ENCODE peak calls at places on chromosomes 6 and 20, in eight cellular contexts. One of them, this sample, is unnamed.

GRCh38 chr6:56062856-56063255 is 184.5 kb downstream of the COL21A1 start:
- DNase-seq in HTR-8/SVneo: no peak
- DNase-seq in uterus: no peak
- DNase-seq in nephron progenitor cell: no peak
- DNase-seq in A172: no peak
- DNase-seq in stimulated activated CD4-positive, alpha-beta T cell treated with anti-CD3 and anti-CD28 coated beads, TNF-alpha, amount 100 ng/mL, for 1 hour: no peak
- DNase-seq in GM23248: no peak
- DNase-seq in activated T-cell treated with anti-CD3 and anti-CD28 coated beads, Interleukin-2, amount 50 U/mL, for 72 hours: no peak
- DNase-seq in this sample: no peak

GRCh38 chr20:20712004-20712473 is 405 bp downstream of the RALGAPA2 start:
- DNase-seq in stimulated activated CD4-positive, alpha-beta T cell treated with anti-CD3 and anti-CD28 coated beads, TNF-alpha, amount 100 ng/mL, for 1 hour: no peak
- DNase-seq in nephron progenitor cell: no peak
- DNase-seq in uterus: no peak
- DNase-seq in GM23248: peak
- DNase-seq in A172: no peak
- DNase-seq in activated T-cell treated with anti-CD3 and anti-CD28 coated beads, Interleukin-2, amount 50 U/mL, for 72 hours: peak
- DNase-seq in HTR-8/SVneo: peak
- DNase-seq in this sample: peak

GRCh38 chr6:41021832-41022231 is 17.2 kb downstream of the UNC5CL start:
- DNase-seq in uterus: no peak
- DNase-seq in HTR-8/SVneo: no peak
- DNase-seq in activated T-cell treated with anti-CD3 and anti-CD28 coated beads, Interleukin-2, amount 50 U/mL, for 72 hours: no peak
- DNase-seq in GM23248: peak
- DNase-seq in nephron progenitor cell: no peak
- DNase-seq in stimulated activated CD4-positive, alpha-beta T cell treated with anti-CD3 and anti-CD28 coated beads, TNF-alpha, amount 100 ng/mL, for 1 hour: no peak
- DNase-seq in A172: peak
- DNase-seq in this sample: no peak

GRCh38 chr20:17357238-17357637 is 130.4 kb downstream of the PCSK2 start:
- DNase-seq in uterus: no peak
- DNase-seq in stimulated activated CD4-positive, alpha-beta T cell treated with anti-CD3 and anti-CD28 coated beads, TNF-alpha, amount 100 ng/mL, for 1 hour: no peak
- DNase-seq in HTR-8/SVneo: no peak
- DNase-seq in nephron progenitor cell: no peak
- DNase-seq in A172: no peak
- DNase-seq in activated T-cell treated with anti-CD3 and anti-CD28 coated beads, Interleukin-2, amount 50 U/mL, for 72 hours: no peak
- DNase-seq in GM23248: no peak
- DNase-seq in this sample: no peak

GRCh38 chr20:8019178-8019997 is at the start of gene TMX4:
- DNase-seq in GM23248: peak
- DNase-seq in nephron progenitor cell: peak
- DNase-seq in activated T-cell treated with anti-CD3 and anti-CD28 coated beads, Interleukin-2, amount 50 U/mL, for 72 hours: peak
- DNase-seq in stimulated activated CD4-positive, alpha-beta T cell treated with anti-CD3 and anti-CD28 coated beads, TNF-alpha, amount 100 ng/mL, for 1 hour: peak
- DNase-seq in A172: peak
- DNase-seq in uterus: peak
- DNase-seq in HTR-8/SVneo: peak
- DNase-seq in this sample: peak

GRCh38 chr6:15352229-15352628 is 106.4 kb downstream of the JARID2 start:
- DNase-seq in nephron progenitor cell: no peak
- DNase-seq in A172: no peak
- DNase-seq in HTR-8/SVneo: no peak
- DNase-seq in GM23248: peak
- DNase-seq in uterus: no peak
- DNase-seq in activated T-cell treated with anti-CD3 and anti-CD28 coated beads, Interleukin-2, amount 50 U/mL, for 72 hours: no peak
- DNase-seq in stimulated activated CD4-positive, alpha-beta T cell treated with anti-CD3 and anti-CD28 coated beads, TNF-alpha, amount 100 ng/mL, for 1 hour: no peak
- DNase-seq in this sample: no peak

GRCh38 chr6:78561015-78561414 is 306.3 kb upstream of the IRAK1BP1 start:
- DNase-seq in HTR-8/SVneo: no peak
- DNase-seq in stimulated activated CD4-positive, alpha-beta T cell treated with anti-CD3 and anti-CD28 coated beads, TNF-alpha, amount 100 ng/mL, for 1 hour: no peak
- DNase-seq in uterus: no peak
- DNase-seq in A172: no peak
- DNase-seq in nephron progenitor cell: no peak
- DNase-seq in activated T-cell treated with anti-CD3 and anti-CD28 coated beads, Interleukin-2, amount 50 U/mL, for 72 hours: no peak
- DNase-seq in GM23248: no peak
- DNase-seq in this sample: no peak

GRCh38 chr20:46755483-46756417 is 46.3 kb downstream of the SLC2A10 start:
- DNase-seq in uterus: no peak
- DNase-seq in nephron progenitor cell: no peak
- DNase-seq in stimulated activated CD4-positive, alpha-beta T cell treated with anti-CD3 and anti-CD28 coated beads, TNF-alpha, amount 100 ng/mL, for 1 hour: no peak
- DNase-seq in A172: no peak
- DNase-seq in activated T-cell treated with anti-CD3 and anti-CD28 coated beads, Interleukin-2, amount 50 U/mL, for 72 hours: no peak
- DNase-seq in HTR-8/SVneo: no peak
- DNase-seq in GM23248: no peak
- DNase-seq in this sample: no peak

GRCh38 chr6:153787341-153787606 is 251.8 kb upstream of the OPRM1 start:
- DNase-seq in nephron progenitor cell: no peak
- DNase-seq in A172: no peak
- DNase-seq in uterus: no peak
- DNase-seq in stimulated activated CD4-positive, alpha-beta T cell treated with anti-CD3 and anti-CD28 coated beads, TNF-alpha, amount 100 ng/mL, for 1 hour: no peak
- DNase-seq in activated T-cell treated with anti-CD3 and anti-CD28 coated beads, Interleukin-2, amount 50 U/mL, for 72 hours: no peak
- DNase-seq in GM23248: no peak
- DNase-seq in HTR-8/SVneo: no peak
- DNase-seq in this sample: no peak

GRCh38 chr20:8082999-8083398 is 49.1 kb upstream of the PLCB1 start:
- DNase-seq in GM23248: peak
- DNase-seq in activated T-cell treated with anti-CD3 and anti-CD28 coated beads, Interleukin-2, amount 50 U/mL, for 72 hours: no peak
- DNase-seq in HTR-8/SVneo: no peak
- DNase-seq in nephron progenitor cell: no peak
- DNase-seq in uterus: peak
- DNase-seq in A172: no peak
- DNase-seq in stimulated activated CD4-positive, alpha-beta T cell treated with anti-CD3 and anti-CD28 coated beads, TNF-alpha, amount 100 ng/mL, for 1 hour: no peak
- DNase-seq in this sample: no peak

GRCh38 chr20:63873477-63873971 is 8.5 kb downstream of the TPD52L2 start:
- DNase-seq in activated T-cell treated with anti-CD3 and anti-CD28 coated beads, Interleukin-2, amount 50 U/mL, for 72 hours: peak
- DNase-seq in nephron progenitor cell: no peak
- DNase-seq in uterus: no peak
- DNase-seq in GM23248: peak
- DNase-seq in A172: peak
- DNase-seq in stimulated activated CD4-positive, alpha-beta T cell treated with anti-CD3 and anti-CD28 coated beads, TNF-alpha, amount 100 ng/mL, for 1 hour: no peak
- DNase-seq in HTR-8/SVneo: no peak
- DNase-seq in this sample: no peak

GRCh38 chr6:52640916-52641315 is 30.0 kb upstream of the TMEM14A start:
- DNase-seq in stimulated activated CD4-positive, alpha-beta T cell treated with anti-CD3 and anti-CD28 coated beads, TNF-alpha, amount 100 ng/mL, for 1 hour: no peak
- DNase-seq in nephron progenitor cell: no peak
- DNase-seq in A172: no peak
- DNase-seq in activated T-cell treated with anti-CD3 and anti-CD28 coated beads, Interleukin-2, amount 50 U/mL, for 72 hours: no peak
- DNase-seq in GM23248: no peak
- DNase-seq in uterus: no peak
- DNase-seq in HTR-8/SVneo: no peak
- DNase-seq in this sample: no peak

GRCh38 chr6:158707826-158708225 is 58.0 kb downstream of the SYTL3 start:
- DNase-seq in GM23248: no peak
- DNase-seq in stimulated activated CD4-positive, alpha-beta T cell treated with anti-CD3 and anti-CD28 coated beads, TNF-alpha, amount 100 ng/mL, for 1 hour: no peak
- DNase-seq in nephron progenitor cell: no peak
- DNase-seq in A172: peak
- DNase-seq in activated T-cell treated with anti-CD3 and anti-CD28 coated beads, Interleukin-2, amount 50 U/mL, for 72 hours: no peak
- DNase-seq in HTR-8/SVneo: no peak
- DNase-seq in uterus: no peak
- DNase-seq in this sample: no peak

GRCh38 chr6:2877057-2877882 is 25.8 kb downstream of the SERPINB9 start:
- DNase-seq in nephron progenitor cell: no peak
- DNase-seq in HTR-8/SVneo: peak
- DNase-seq in uterus: peak
- DNase-seq in stimulated activated CD4-positive, alpha-beta T cell treated with anti-CD3 and anti-CD28 coated beads, TNF-alpha, amount 100 ng/mL, for 1 hour: no peak
- DNase-seq in activated T-cell treated with anti-CD3 and anti-CD28 coated beads, Interleukin-2, amount 50 U/mL, for 72 hours: no peak
- DNase-seq in A172: peak
- DNase-seq in GM23248: no peak
- DNase-seq in this sample: no peak

GRCh38 chr6:327538-328183 is 35.4 kb downstream of the DUSP22 start:
- DNase-seq in HTR-8/SVneo: no peak
- DNase-seq in A172: no peak
- DNase-seq in uterus: no peak
- DNase-seq in nephron progenitor cell: no peak
- DNase-seq in GM23248: peak
- DNase-seq in stimulated activated CD4-positive, alpha-beta T cell treated with anti-CD3 and anti-CD28 coated beads, TNF-alpha, amount 100 ng/mL, for 1 hour: no peak
- DNase-seq in activated T-cell treated with anti-CD3 and anti-CD28 coated beads, Interleukin-2, amount 50 U/mL, for 72 hours: no peak
- DNase-seq in this sample: no peak

GRCh38 chr6:7624781-7625710 is 35.0 kb downstream of the SNRNP48 start:
- DNase-seq in activated T-cell treated with anti-CD3 and anti-CD28 coated beads, Interleukin-2, amount 50 U/mL, for 72 hours: no peak
- DNase-seq in GM23248: no peak
- DNase-seq in stimulated activated CD4-positive, alpha-beta T cell treated with anti-CD3 and anti-CD28 coated beads, TNF-alpha, amount 100 ng/mL, for 1 hour: no peak
- DNase-seq in HTR-8/SVneo: no peak
- DNase-seq in A172: no peak
- DNase-seq in uterus: no peak
- DNase-seq in nephron progenitor cell: no peak
- DNase-seq in this sample: peak

GRCh38 chr6:92538926-92539325 is 880.4 kb downstream of the EPHA7 start:
- DNase-seq in GM23248: no peak
- DNase-seq in A172: no peak
- DNase-seq in nephron progenitor cell: no peak
- DNase-seq in stimulated activated CD4-positive, alpha-beta T cell treated with anti-CD3 and anti-CD28 coated beads, TNF-alpha, amount 100 ng/mL, for 1 hour: no peak
- DNase-seq in HTR-8/SVneo: no peak
- DNase-seq in activated T-cell treated with anti-CD3 and anti-CD28 coated beads, Interleukin-2, amount 50 U/mL, for 72 hours: no peak
- DNase-seq in uterus: no peak
- DNase-seq in this sample: no peak

GRCh38 chr6:129267028-129267427 is 384.1 kb downstream of the LAMA2 start:
- DNase-seq in HTR-8/SVneo: no peak
- DNase-seq in stimulated activated CD4-positive, alpha-beta T cell treated with anti-CD3 and anti-CD28 coated beads, TNF-alpha, amount 100 ng/mL, for 1 hour: no peak
- DNase-seq in activated T-cell treated with anti-CD3 and anti-CD28 coated beads, Interleukin-2, amount 50 U/mL, for 72 hours: no peak
- DNase-seq in GM23248: no peak
- DNase-seq in nephron progenitor cell: no peak
- DNase-seq in A172: no peak
- DNase-seq in uterus: no peak
- DNase-seq in this sample: no peak

GRCh38 chr20:24273251-24273650 is 196.2 kb upstream of the SYNDIG1 start:
- DNase-seq in nephron progenitor cell: no peak
- DNase-seq in HTR-8/SVneo: no peak
- DNase-seq in GM23248: no peak
- DNase-seq in activated T-cell treated with anti-CD3 and anti-CD28 coated beads, Interleukin-2, amount 50 U/mL, for 72 hours: no peak
- DNase-seq in stimulated activated CD4-positive, alpha-beta T cell treated with anti-CD3 and anti-CD28 coated beads, TNF-alpha, amount 100 ng/mL, for 1 hour: no peak
- DNase-seq in A172: no peak
- DNase-seq in uterus: no peak
- DNase-seq in this sample: no peak

GRCh38 chr6:74735304-74735703 is 470.5 kb downstream of the COL12A1 start:
- DNase-seq in GM23248: peak
- DNase-seq in activated T-cell treated with anti-CD3 and anti-CD28 coated beads, Interleukin-2, amount 50 U/mL, for 72 hours: no peak
- DNase-seq in nephron progenitor cell: no peak
- DNase-seq in stimulated activated CD4-positive, alpha-beta T cell treated with anti-CD3 and anti-CD28 coated beads, TNF-alpha, amount 100 ng/mL, for 1 hour: no peak
- DNase-seq in HTR-8/SVneo: no peak
- DNase-seq in A172: peak
- DNase-seq in uterus: peak
- DNase-seq in this sample: no peak

GRCh38 chr6:57313009-57313408 is 4.4 kb upstream of the PRIM2 start:
- DNase-seq in HTR-8/SVneo: no peak
- DNase-seq in activated T-cell treated with anti-CD3 and anti-CD28 coated beads, Interleukin-2, amount 50 U/mL, for 72 hours: no peak
- DNase-seq in GM23248: peak
- DNase-seq in uterus: no peak
- DNase-seq in A172: no peak
- DNase-seq in stimulated activated CD4-positive, alpha-beta T cell treated with anti-CD3 and anti-CD28 coated beads, TNF-alpha, amount 100 ng/mL, for 1 hour: no peak
- DNase-seq in nephron progenitor cell: no peak
- DNase-seq in this sample: no peak

GRCh38 chr6:122734529-122735203 is 44.9 kb upstream of the FABP7 start:
- DNase-seq in nephron progenitor cell: no peak
- DNase-seq in stimulated activated CD4-positive, alpha-beta T cell treated with anti-CD3 and anti-CD28 coated beads, TNF-alpha, amount 100 ng/mL, for 1 hour: no peak
- DNase-seq in uterus: no peak
- DNase-seq in A172: no peak
- DNase-seq in GM23248: no peak
- DNase-seq in HTR-8/SVneo: no peak
- DNase-seq in activated T-cell treated with anti-CD3 and anti-CD28 coated beads, Interleukin-2, amount 50 U/mL, for 72 hours: no peak
- DNase-seq in this sample: no peak

GRCh38 chr20:62875419-62876355 is 14.1 kb upstream of the TCFL5 start:
- DNase-seq in A172: peak
- DNase-seq in nephron progenitor cell: peak
- DNase-seq in activated T-cell treated with anti-CD3 and anti-CD28 coated beads, Interleukin-2, amount 50 U/mL, for 72 hours: no peak
- DNase-seq in GM23248: peak
- DNase-seq in uterus: peak
- DNase-seq in HTR-8/SVneo: no peak
- DNase-seq in stimulated activated CD4-positive, alpha-beta T cell treated with anti-CD3 and anti-CD28 coated beads, TNF-alpha, amount 100 ng/mL, for 1 hour: no peak
- DNase-seq in this sample: peak

GRCh38 chr20:17662333-17663039 is 19.6 kb downstream of the RRBP1 start:
- DNase-seq in GM23248: peak
- DNase-seq in activated T-cell treated with anti-CD3 and anti-CD28 coated beads, Interleukin-2, amount 50 U/mL, for 72 hours: no peak
- DNase-seq in HTR-8/SVneo: no peak
- DNase-seq in uterus: peak
- DNase-seq in stimulated activated CD4-positive, alpha-beta T cell treated with anti-CD3 and anti-CD28 coated beads, TNF-alpha, amount 100 ng/mL, for 1 hour: no peak
- DNase-seq in A172: peak
- DNase-seq in nephron progenitor cell: no peak
- DNase-seq in this sample: no peak

GRCh38 chr6:42754759-42755158 is 8.9 kb upstream of the TBCC start:
- DNase-seq in GM23248: no peak
- DNase-seq in nephron progenitor cell: no peak
- DNase-seq in A172: no peak
- DNase-seq in uterus: no peak
- DNase-seq in activated T-cell treated with anti-CD3 and anti-CD28 coated beads, Interleukin-2, amount 50 U/mL, for 72 hours: no peak
- DNase-seq in HTR-8/SVneo: no peak
- DNase-seq in stimulated activated CD4-positive, alpha-beta T cell treated with anti-CD3 and anti-CD28 coated beads, TNF-alpha, amount 100 ng/mL, for 1 hour: no peak
- DNase-seq in this sample: no peak

GRCh38 chr6:37985355-37985754 is 165.8 kb downstream of the ZFAND3 start:
- DNase-seq in GM23248: no peak
- DNase-seq in activated T-cell treated with anti-CD3 and anti-CD28 coated beads, Interleukin-2, amount 50 U/mL, for 72 hours: peak
- DNase-seq in nephron progenitor cell: no peak
- DNase-seq in HTR-8/SVneo: no peak
- DNase-seq in A172: no peak
- DNase-seq in stimulated activated CD4-positive, alpha-beta T cell treated with anti-CD3 and anti-CD28 coated beads, TNF-alpha, amount 100 ng/mL, for 1 hour: no peak
- DNase-seq in uterus: no peak
- DNase-seq in this sample: no peak

GRCh38 chr20:10629946-10630345 is 43.9 kb downstream of the JAG1 start:
- DNase-seq in GM23248: no peak
- DNase-seq in nephron progenitor cell: peak
- DNase-seq in HTR-8/SVneo: no peak
- DNase-seq in uterus: no peak
- DNase-seq in activated T-cell treated with anti-CD3 and anti-CD28 coated beads, Interleukin-2, amount 50 U/mL, for 72 hours: no peak
- DNase-seq in stimulated activated CD4-positive, alpha-beta T cell treated with anti-CD3 and anti-CD28 coated beads, TNF-alpha, amount 100 ng/mL, for 1 hour: no peak
- DNase-seq in A172: no peak
- DNase-seq in this sample: no peak

GRCh38 chr6:75109025-75109424 is 96.8 kb downstream of the COL12A1 start:
- DNase-seq in uterus: no peak
- DNase-seq in HTR-8/SVneo: no peak
- DNase-seq in nephron progenitor cell: no peak
- DNase-seq in activated T-cell treated with anti-CD3 and anti-CD28 coated beads, Interleukin-2, amount 50 U/mL, for 72 hours: no peak
- DNase-seq in GM23248: no peak
- DNase-seq in stimulated activated CD4-positive, alpha-beta T cell treated with anti-CD3 and anti-CD28 coated beads, TNF-alpha, amount 100 ng/mL, for 1 hour: no peak
- DNase-seq in A172: no peak
- DNase-seq in this sample: no peak

GRCh38 chr6:53741001-53741400 is 53.8 kb upstream of the LRRC1 start:
- DNase-seq in uterus: no peak
- DNase-seq in activated T-cell treated with anti-CD3 and anti-CD28 coated beads, Interleukin-2, amount 50 U/mL, for 72 hours: no peak
- DNase-seq in nephron progenitor cell: no peak
- DNase-seq in HTR-8/SVneo: no peak
- DNase-seq in stimulated activated CD4-positive, alpha-beta T cell treated with anti-CD3 and anti-CD28 coated beads, TNF-alpha, amount 100 ng/mL, for 1 hour: no peak
- DNase-seq in GM23248: no peak
- DNase-seq in A172: no peak
- DNase-seq in this sample: no peak

GRCh38 chr6:127300411-127300810 is 33.7 kb downstream of the RNF146 start:
- DNase-seq in stimulated activated CD4-positive, alpha-beta T cell treated with anti-CD3 and anti-CD28 coated beads, TNF-alpha, amount 100 ng/mL, for 1 hour: no peak
- DNase-seq in activated T-cell treated with anti-CD3 and anti-CD28 coated beads, Interleukin-2, amount 50 U/mL, for 72 hours: no peak
- DNase-seq in A172: peak
- DNase-seq in uterus: no peak
- DNase-seq in GM23248: peak
- DNase-seq in nephron progenitor cell: no peak
- DNase-seq in HTR-8/SVneo: peak
- DNase-seq in this sample: no peak

GRCh38 chr6:105806486-105806920 is 279.6 kb upstream of the PRDM1 start:
- DNase-seq in nephron progenitor cell: no peak
- DNase-seq in GM23248: peak
- DNase-seq in stimulated activated CD4-positive, alpha-beta T cell treated with anti-CD3 and anti-CD28 coated beads, TNF-alpha, amount 100 ng/mL, for 1 hour: no peak
- DNase-seq in A172: no peak
- DNase-seq in activated T-cell treated with anti-CD3 and anti-CD28 coated beads, Interleukin-2, amount 50 U/mL, for 72 hours: no peak
- DNase-seq in uterus: no peak
- DNase-seq in HTR-8/SVneo: no peak
- DNase-seq in this sample: no peak

GRCh38 chr6:33315753-33316602 is 1.6 kb downstream of the ZBTB22 start:
- DNase-seq in stimulated activated CD4-positive, alpha-beta T cell treated with anti-CD3 and anti-CD28 coated beads, TNF-alpha, amount 100 ng/mL, for 1 hour: no peak
- DNase-seq in GM23248: no peak
- DNase-seq in activated T-cell treated with anti-CD3 and anti-CD28 coated beads, Interleukin-2, amount 50 U/mL, for 72 hours: no peak
- DNase-seq in HTR-8/SVneo: no peak
- DNase-seq in A172: no peak
- DNase-seq in uterus: no peak
- DNase-seq in nephron progenitor cell: no peak
- DNase-seq in this sample: no peak

GRCh38 chr6:45827952-45828530 is 187.6 kb downstream of the CLIC5 start:
- DNase-seq in A172: no peak
- DNase-seq in stimulated activated CD4-positive, alpha-beta T cell treated with anti-CD3 and anti-CD28 coated beads, TNF-alpha, amount 100 ng/mL, for 1 hour: no peak
- DNase-seq in HTR-8/SVneo: no peak
- DNase-seq in activated T-cell treated with anti-CD3 and anti-CD28 coated beads, Interleukin-2, amount 50 U/mL, for 72 hours: no peak
- DNase-seq in nephron progenitor cell: no peak
- DNase-seq in GM23248: no peak
- DNase-seq in uterus: no peak
- DNase-seq in this sample: no peak

GRCh38 chr6:143545165-143545564 is 33.6 kb upstream of the FUCA2 start:
- DNase-seq in nephron progenitor cell: no peak
- DNase-seq in activated T-cell treated with anti-CD3 and anti-CD28 coated beads, Interleukin-2, amount 50 U/mL, for 72 hours: no peak
- DNase-seq in A172: no peak
- DNase-seq in HTR-8/SVneo: no peak
- DNase-seq in uterus: no peak
- DNase-seq in GM23248: no peak
- DNase-seq in stimulated activated CD4-positive, alpha-beta T cell treated with anti-CD3 and anti-CD28 coated beads, TNF-alpha, amount 100 ng/mL, for 1 hour: no peak
- DNase-seq in this sample: no peak